ENCODE peak calls at places on chromosomes 4 and X, in eight cellular contexts. F is substantia nigra; T is GM23248; L is NCI-H774; M is HCT116; W is EL; Q is MCF 10A; J is activated naive CD4-positive, alpha-beta T cell treated with anti-CD3 and anti-CD28 coated beads for 36 hours. H is an unnamed sample.

GRCh38 chr4:74364649-74365491 is at the start of gene EREG:
- DNase-seq in F (no peak), T (peak; percentile 77), L (no peak), M (peak; percentile 74), W (peak; percentile 62), Q (peak; percentile 66), J (peak; percentile 42), H (peak; percentile 40)

GRCh38 chr4:83115000-83115399 is 471 bp upstream of the PLAC8 start:
- DNase-seq in F (no peak), T (peak; percentile 75), L (no peak), M (no peak), W (peak; percentile 69), Q (peak; percentile 36), J (no peak), H (no peak)

GRCh38 chr4:78706302-78706701 is 69.8 kb upstream of the BMP2K start:
- DNase-seq in F (no peak), T (no peak), L (no peak), M (no peak), W (no peak), Q (no peak), J (no peak), H (no peak)

GRCh38 chr4:81366786-81367185 is 104.9 kb downstream of the RASGEF1B start:
- DNase-seq in F (no peak), T (peak; percentile 36), L (no peak), M (no peak), W (no peak), Q (no peak), J (no peak), H (no peak)

GRCh38 chr4:77021614-77022089 is 54.1 kb downstream of the CCNI start:
- DNase-seq in F (no peak), T (peak; percentile 88), L (no peak), M (no peak), W (peak; percentile 76), Q (peak; percentile 26), J (no peak), H (no peak)

GRCh38 chr4:7886250-7886973 is 53.2 kb downstream of the AFAP1 start:
- DNase-seq in F (no peak), T (peak; percentile 39), L (no peak), M (no peak), W (no peak), Q (no peak), J (no peak), H (no peak)

GRCh38 chr4:134201216-134202098 is at the start of gene PABPC4L:
- DNase-seq in F (no peak), T (peak; percentile 38), L (no peak), M (no peak), W (peak; percentile 53), Q (peak; percentile 78), J (no peak), H (no peak)

GRCh38 chr4:150682126-150682525 is 100.2 kb downstream of the MAB21L2 start:
- DNase-seq in F (no peak), T (no peak), L (no peak), M (no peak), W (no peak), Q (no peak), J (no peak), H (no peak)

GRCh38 chrX:24242649-24243556 is 71.0 kb downstream of the SUPT20HL2 start:
- DNase-seq in F (peak; percentile 7), T (peak; percentile 77), L (no peak), M (no peak), W (peak; percentile 64), Q (peak; percentile 78), J (no peak), H (peak; percentile 31)

GRCh38 chr4:71713611-71714203 is 70.2 kb downstream of the GC start:
- DNase-seq in F (no peak), T (peak; percentile 84), L (peak; percentile 39), M (peak; percentile 16), W (peak; percentile 53), Q (peak; percentile 62), J (no peak), H (no peak)

H was measured in GM13976.